ENCODE peak calls at places on chromosome 13, in nine cellular contexts. One of them, this sample, is unnamed.

GRCh38 chr13:82480415-82480814 is 1401.9 kb downstream of the SLITRK1 start:
- DNase-seq in AG04450: no peak
- DNase-seq in Calu3: no peak
- DNase-seq in WERI-Rb-1: no peak
- DNase-seq in IMR-90: no peak
- DNase-seq in tibial artery: no peak
- DNase-seq in neural progenitor cell: peak; percentile 6
- DNase-seq in fibroblast of the aortic adventitia: no peak
- DNase-seq in testis: no peak
- DNase-seq in this sample: no peak

GRCh38 chr13:50213526-50213925 is 198.3 kb downstream of the KCNRG start:
- DNase-seq in AG04450: no peak
- DNase-seq in Calu3: no peak
- DNase-seq in WERI-Rb-1: no peak
- DNase-seq in IMR-90: no peak
- DNase-seq in tibial artery: no peak
- DNase-seq in neural progenitor cell: no peak
- DNase-seq in fibroblast of the aortic adventitia: no peak
- DNase-seq in testis: no peak
- DNase-seq in this sample: no peak

GRCh38 chr13:32262165-32262564 is 53.0 kb downstream of the ZAR1L start:
- DNase-seq in AG04450: no peak
- DNase-seq in Calu3: no peak
- DNase-seq in WERI-Rb-1: no peak
- DNase-seq in IMR-90: peak; percentile 39
- DNase-seq in tibial artery: no peak
- DNase-seq in neural progenitor cell: no peak
- DNase-seq in fibroblast of the aortic adventitia: no peak
- DNase-seq in testis: no peak
- DNase-seq in this sample: no peak

GRCh38 chr13:36344173-36344572 is 2.0 kb downstream of the SPART start:
- DNase-seq in AG04450: no peak
- DNase-seq in Calu3: no peak
- DNase-seq in WERI-Rb-1: no peak
- DNase-seq in IMR-90: peak; percentile 70
- DNase-seq in tibial artery: no peak
- DNase-seq in neural progenitor cell: no peak
- DNase-seq in fibroblast of the aortic adventitia: peak; percentile 82
- DNase-seq in testis: no peak
- DNase-seq in this sample: peak; percentile 52

GRCh38 chr13:35760678-35761308 is 284.3 kb upstream of the MAB21L1 start:
- DNase-seq in AG04450: no peak
- DNase-seq in Calu3: no peak
- DNase-seq in WERI-Rb-1: no peak
- DNase-seq in IMR-90: no peak
- DNase-seq in tibial artery: no peak
- DNase-seq in neural progenitor cell: no peak
- DNase-seq in fibroblast of the aortic adventitia: no peak
- DNase-seq in testis: no peak
- DNase-seq in this sample: no peak

GRCh38 chr13:42762917-42763316 is 18.5 kb upstream of the FAM216B start:
- DNase-seq in AG04450: peak; percentile 57
- DNase-seq in Calu3: no peak
- DNase-seq in WERI-Rb-1: no peak
- DNase-seq in IMR-90: peak; percentile 98
- DNase-seq in tibial artery: no peak
- DNase-seq in neural progenitor cell: no peak
- DNase-seq in fibroblast of the aortic adventitia: peak; percentile 90
- DNase-seq in testis: no peak
- DNase-seq in this sample: peak; percentile 15

GRCh38 chr13:64540468-64540867 is 2689.7 kb downstream of the PCDH9 start:
- DNase-seq in AG04450: no peak
- DNase-seq in Calu3: no peak
- DNase-seq in WERI-Rb-1: no peak
- DNase-seq in IMR-90: peak; percentile 11
- DNase-seq in tibial artery: no peak
- DNase-seq in neural progenitor cell: no peak
- DNase-seq in fibroblast of the aortic adventitia: peak; percentile 17
- DNase-seq in testis: no peak
- DNase-seq in this sample: no peak

GRCh38 chr13:113927661-113928581 is 46.0 kb downstream of the C13orf46 start:
- DNase-seq in AG04450: peak; percentile 96
- DNase-seq in Calu3: no peak
- DNase-seq in WERI-Rb-1: peak; percentile 3
- DNase-seq in IMR-90: peak; percentile 99
- DNase-seq in tibial artery: peak; percentile 87
- DNase-seq in neural progenitor cell: no peak
- DNase-seq in fibroblast of the aortic adventitia: peak; percentile 98
- DNase-seq in testis: peak; percentile 31
- DNase-seq in this sample: peak; percentile 93

GRCh38 chr13:57425531-57425930 is 206.0 kb upstream of the PCDH17 start:
- DNase-seq in AG04450: no peak
- DNase-seq in Calu3: no peak
- DNase-seq in WERI-Rb-1: no peak
- DNase-seq in IMR-90: no peak
- DNase-seq in tibial artery: no peak
- DNase-seq in neural progenitor cell: no peak
- DNase-seq in fibroblast of the aortic adventitia: no peak
- DNase-seq in testis: no peak
- DNase-seq in this sample: no peak

GRCh38 chr13:33992891-33993336 is 175.0 kb downstream of the RFC3 start:
- DNase-seq in AG04450: no peak
- DNase-seq in Calu3: no peak
- DNase-seq in WERI-Rb-1: no peak
- DNase-seq in IMR-90: no peak
- DNase-seq in tibial artery: no peak
- DNase-seq in neural progenitor cell: no peak
- DNase-seq in fibroblast of the aortic adventitia: no peak
- DNase-seq in testis: no peak
- DNase-seq in this sample: no peak

GRCh38 chr13:46386426-46386995 is 541 bp downstream of the RUBCNL start:
- DNase-seq in AG04450: no peak
- DNase-seq in Calu3: no peak
- DNase-seq in WERI-Rb-1: no peak
- DNase-seq in IMR-90: no peak
- DNase-seq in tibial artery: no peak
- DNase-seq in neural progenitor cell: peak; percentile 44
- DNase-seq in fibroblast of the aortic adventitia: no peak
- DNase-seq in testis: peak; percentile 21
- DNase-seq in this sample: no peak

GRCh38 chr13:59483441-59484116 is 680.1 kb downstream of the DIAPH3 start:
- DNase-seq in AG04450: no peak
- DNase-seq in Calu3: no peak
- DNase-seq in WERI-Rb-1: peak; percentile 6
- DNase-seq in IMR-90: peak; percentile 17
- DNase-seq in tibial artery: no peak
- DNase-seq in neural progenitor cell: no peak
- DNase-seq in fibroblast of the aortic adventitia: peak; percentile 12
- DNase-seq in testis: no peak
- DNase-seq in this sample: no peak

GRCh38 chr13:94959616-94960015 is 247.3 kb upstream of the SOX21 start:
- DNase-seq in AG04450: no peak
- DNase-seq in Calu3: no peak
- DNase-seq in WERI-Rb-1: no peak
- DNase-seq in IMR-90: no peak
- DNase-seq in tibial artery: no peak
- DNase-seq in neural progenitor cell: no peak
- DNase-seq in fibroblast of the aortic adventitia: no peak
- DNase-seq in testis: no peak
- DNase-seq in this sample: no peak

GRCh38 chr13:93786846-93787245 is 560.2 kb downstream of the GPC6 start:
- DNase-seq in AG04450: no peak
- DNase-seq in Calu3: no peak
- DNase-seq in WERI-Rb-1: no peak
- DNase-seq in IMR-90: no peak
- DNase-seq in tibial artery: no peak
- DNase-seq in neural progenitor cell: no peak
- DNase-seq in fibroblast of the aortic adventitia: no peak
- DNase-seq in testis: no peak
- DNase-seq in this sample: no peak

GRCh38 chr13:51742611-51743010 is 61.4 kb downstream of the DHRS12 start:
- DNase-seq in AG04450: no peak
- DNase-seq in Calu3: no peak
- DNase-seq in WERI-Rb-1: no peak
- DNase-seq in IMR-90: no peak
- DNase-seq in tibial artery: no peak
- DNase-seq in neural progenitor cell: no peak
- DNase-seq in fibroblast of the aortic adventitia: no peak
- DNase-seq in testis: no peak
- DNase-seq in this sample: no peak

GRCh38 chr13:60335531-60335930 is 61.5 kb upstream of the TDRD3 start:
- DNase-seq in AG04450: no peak
- DNase-seq in Calu3: no peak
- DNase-seq in WERI-Rb-1: no peak
- DNase-seq in IMR-90: peak; percentile 22
- DNase-seq in tibial artery: no peak
- DNase-seq in neural progenitor cell: peak; percentile 10
- DNase-seq in fibroblast of the aortic adventitia: peak; percentile 48
- DNase-seq in testis: no peak
- DNase-seq in this sample: no peak

GRCh38 chr13:19057588-19058340 is 123.9 kb downstream of the TUBA3C start:
- DNase-seq in AG04450: no peak
- DNase-seq in Calu3: no peak
- DNase-seq in WERI-Rb-1: no peak
- DNase-seq in IMR-90: no peak
- DNase-seq in tibial artery: no peak
- DNase-seq in neural progenitor cell: no peak
- DNase-seq in fibroblast of the aortic adventitia: no peak
- DNase-seq in testis: no peak
- DNase-seq in this sample: no peak

GRCh38 chr13:110538632-110539031 is 22.9 kb downstream of the RAB20 start:
- DNase-seq in AG04450: no peak
- DNase-seq in Calu3: no peak
- DNase-seq in WERI-Rb-1: no peak
- DNase-seq in IMR-90: no peak
- DNase-seq in tibial artery: peak; percentile 82
- DNase-seq in neural progenitor cell: no peak
- DNase-seq in fibroblast of the aortic adventitia: peak; percentile 71
- DNase-seq in testis: peak; percentile 75
- DNase-seq in this sample: no peak

GRCh38 chr13:101258071-101258470 is 158.2 kb downstream of the NALCN start:
- DNase-seq in AG04450: no peak
- DNase-seq in Calu3: peak; percentile 31
- DNase-seq in WERI-Rb-1: no peak
- DNase-seq in IMR-90: peak; percentile 86
- DNase-seq in tibial artery: no peak
- DNase-seq in neural progenitor cell: peak; percentile 19
- DNase-seq in fibroblast of the aortic adventitia: peak; percentile 62
- DNase-seq in testis: no peak
- DNase-seq in this sample: peak; percentile 23

GRCh38 chr13:50845211-50845610 is 1.7 kb upstream of the DLEU7 start:
- DNase-seq in AG04450: no peak
- DNase-seq in Calu3: no peak
- DNase-seq in WERI-Rb-1: no peak
- DNase-seq in IMR-90: no peak
- DNase-seq in tibial artery: no peak
- DNase-seq in neural progenitor cell: no peak
- DNase-seq in fibroblast of the aortic adventitia: peak; percentile 40
- DNase-seq in testis: no peak
- DNase-seq in this sample: no peak

DNA sequence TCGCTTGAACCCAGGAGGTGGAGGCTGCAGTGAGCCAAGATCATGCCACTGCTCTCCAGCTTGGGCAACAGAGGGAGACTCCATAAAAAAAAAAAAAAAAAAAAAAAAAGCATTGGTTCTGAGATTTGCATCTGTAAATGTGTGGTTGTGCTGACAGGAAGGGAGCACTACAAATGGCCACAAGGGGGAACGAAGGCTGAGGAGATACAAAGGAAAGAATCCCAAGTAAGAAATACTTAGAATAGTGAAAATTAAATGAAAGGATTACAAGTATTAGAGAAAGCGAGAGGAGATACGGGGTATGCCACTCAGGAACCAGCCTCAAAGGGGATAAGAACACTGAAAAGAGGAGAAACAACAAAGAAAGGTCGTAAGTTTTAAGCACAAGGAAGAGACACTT is 284.9 kb downstream of the KLF12 start:
- DNase-seq in AG04450: no peak
- DNase-seq in Calu3: no peak
- DNase-seq in WERI-Rb-1: peak; percentile 21
- DNase-seq in IMR-90: peak; percentile 52
- DNase-seq in tibial artery: no peak
- DNase-seq in neural progenitor cell: peak; percentile 64
- DNase-seq in fibroblast of the aortic adventitia: peak; percentile 48
- DNase-seq in testis: no peak
- DNase-seq in this sample: no peak
- TF ChIP-seq CTCF in AG04450: peak; percentile 64
- TF ChIP-seq CTCF in Calu3: no peak
- TF ChIP-seq CTCF in WERI-Rb-1: peak; percentile 22
- TF ChIP-seq CTCF in IMR-90: peak; percentile 44
- TF ChIP-seq CTCF in tibial artery: peak; percentile 25
- TF ChIP-seq CTCF in neural progenitor cell: peak; percentile 58
- TF ChIP-seq CTCF in fibroblast of the aortic adventitia: peak; percentile 62
- TF ChIP-seq CTCF in testis: no peak
- TF ChIP-seq CTCF in this sample: peak; percentile 46

GRCh38 chr13:76822691-76823267 is 63.4 kb downstream of the KCTD12 start:
- DNase-seq in AG04450: no peak
- DNase-seq in Calu3: no peak
- DNase-seq in WERI-Rb-1: no peak
- DNase-seq in IMR-90: peak; percentile 34
- DNase-seq in tibial artery: no peak
- DNase-seq in neural progenitor cell: no peak
- DNase-seq in fibroblast of the aortic adventitia: peak; percentile 81
- DNase-seq in testis: no peak
- DNase-seq in this sample: no peak
- TF ChIP-seq CTCF in AG04450: peak; percentile 28
- TF ChIP-seq CTCF in Calu3: no peak
- TF ChIP-seq CTCF in WERI-Rb-1: no peak
- TF ChIP-seq CTCF in IMR-90: peak; percentile 25
- TF ChIP-seq CTCF in tibial artery: no peak
- TF ChIP-seq CTCF in neural progenitor cell: no peak
- TF ChIP-seq CTCF in fibroblast of the aortic adventitia: peak; percentile 58
- TF ChIP-seq CTCF in testis: no peak
- TF ChIP-seq CTCF in this sample: peak; percentile 44

GRCh38 chr13:21670006-21670882 is 629 bp upstream of the FGF9 start:
- DNase-seq in AG04450: no peak
- DNase-seq in Calu3: peak; percentile 52
- DNase-seq in WERI-Rb-1: peak; percentile 40
- DNase-seq in IMR-90: peak; percentile 48
- DNase-seq in tibial artery: peak; percentile 70
- DNase-seq in neural progenitor cell: peak; percentile 87
- DNase-seq in fibroblast of the aortic adventitia: peak; percentile 42
- DNase-seq in testis: peak; percentile 49
- DNase-seq in this sample: no peak
- TF ChIP-seq CTCF in AG04450: peak; percentile 24
- TF ChIP-seq CTCF in Calu3: no peak
- TF ChIP-seq CTCF in WERI-Rb-1: peak; percentile 12
- TF ChIP-seq CTCF in IMR-90: peak; percentile 24
- TF ChIP-seq CTCF in tibial artery: no peak
- TF ChIP-seq CTCF in neural progenitor cell: peak; percentile 17
- TF ChIP-seq CTCF in fibroblast of the aortic adventitia: peak; percentile 8
- TF ChIP-seq CTCF in testis: no peak
- TF ChIP-seq CTCF in this sample: peak; percentile 19

DNA sequence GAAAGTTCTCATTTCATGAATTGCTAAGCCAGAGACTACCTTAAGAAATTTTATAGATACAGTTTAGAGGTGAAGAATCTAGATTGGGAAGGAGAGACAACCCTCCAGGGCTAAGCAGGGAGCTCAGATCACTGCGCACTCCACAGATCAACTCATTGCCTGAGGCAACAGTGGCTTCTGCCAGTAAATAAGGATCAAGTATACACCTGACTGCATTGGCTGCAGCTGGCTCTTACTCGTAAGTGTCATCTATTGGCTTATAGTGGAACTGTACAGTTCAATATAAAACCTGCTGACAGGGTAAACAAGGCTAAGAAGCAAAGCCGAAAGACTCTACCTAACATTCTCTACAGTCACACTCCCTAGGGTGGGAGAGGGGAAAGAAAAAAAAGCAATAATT is 18.0 kb upstream of the C1QTNF9B start:
- DNase-seq in AG04450: no peak
- DNase-seq in Calu3: no peak
- DNase-seq in WERI-Rb-1: peak; percentile 71
- DNase-seq in IMR-90: no peak
- DNase-seq in tibial artery: no peak
- DNase-seq in neural progenitor cell: no peak
- DNase-seq in fibroblast of the aortic adventitia: no peak
- DNase-seq in testis: no peak
- DNase-seq in this sample: no peak
- TF ChIP-seq CTCF in AG04450: no peak
- TF ChIP-seq CTCF in Calu3: no peak
- TF ChIP-seq CTCF in WERI-Rb-1: peak; percentile 62
- TF ChIP-seq CTCF in IMR-90: no peak
- TF ChIP-seq CTCF in tibial artery: no peak
- TF ChIP-seq CTCF in neural progenitor cell: no peak
- TF ChIP-seq CTCF in fibroblast of the aortic adventitia: no peak
- TF ChIP-seq CTCF in testis: no peak
- TF ChIP-seq CTCF in this sample: no peak

This sample was measured in AG09319.